ENCODE peak calls at places on chromosomes 5 and 9, in eight cellular contexts. R is LHCN-M2; Z is foreskin keratinocyte; J is AG20443; K is CD8-positive, alpha-beta T cell; G is dorsolateral prefrontal cortex; L is NCI-H2029; F is anterior cingulate cortex. B is an unnamed sample.
A peak's percentile ranks its signal among the peaks of the same experiment; 100 is the strongest.

GRCh38 chr5:173204185-173204979 is 30.6 kb downstream of the NKX2-5 start:
- DNase-seq in R (peak; percentile 26), Z (no peak), J (no peak), K (no peak), G (no peak), L (peak; percentile 8), F (no peak), B (peak; percentile 29)

GRCh38 chr5:174951151-174951780 is 226.9 kb downstream of the MSX2 start:
- DNase-seq in R (peak; percentile 64), Z (peak; percentile 32), J (peak; percentile 88), K (peak; percentile 41), G (peak; percentile 63), L (peak; percentile 74), F (peak; percentile 52), B (peak; percentile 75)

GRCh38 chr5:102974177-102974576 is 145.8 kb downstream of the GIN1 start:
- DNase-seq in R (no peak), Z (no peak), J (no peak), K (no peak), G (no peak), L (no peak), F (no peak), B (no peak)

GRCh38 chr5:3948838-3949237 is 353.2 kb downstream of the IRX1 start:
- DNase-seq in R (no peak), Z (no peak), J (no peak), K (no peak), G (no peak), L (no peak), F (no peak), B (no peak)

GRCh38 chr5:82942083-82942881 is 134.9 kb downstream of the TMEM167A start:
- DNase-seq in R (no peak), Z (no peak), J (no peak), K (no peak), G (no peak), L (no peak), F (no peak), B (no peak)

GRCh38 chr5:53323943-53324642 is 156.3 kb upstream of the FST start:
- DNase-seq in R (peak; percentile 70), Z (peak; percentile 100), J (no peak), K (no peak), G (no peak), L (no peak), F (no peak), B (no peak)

GRCh38 chr9:92481029-92481633 is 1.2 kb downstream of the ASPN start:
- DNase-seq in R (no peak), Z (no peak), J (no peak), K (no peak), G (peak; percentile 51), L (no peak), F (no peak), B (no peak)

GRCh38 chr5:4206127-4206526 is 610.5 kb downstream of the IRX1 start:
- DNase-seq in R (no peak), Z (no peak), J (no peak), K (no peak), G (no peak), L (no peak), F (no peak), B (no peak)

GRCh38 chr9:80692751-80693150 is 996.6 kb downstream of the TLE1 start:
- DNase-seq in R (no peak), Z (no peak), J (no peak), K (no peak), G (no peak), L (no peak), F (no peak), B (no peak)

GRCh38 chr9:38114905-38115304 is 45.9 kb upstream of the SHB start:
- DNase-seq in R (no peak), Z (no peak), J (no peak), K (no peak), G (no peak), L (no peak), F (no peak), B (no peak)

GRCh38 chr5:135582099-135582781 is 3.4 kb upstream of the CXCL14 start:
- DNase-seq in R (no peak), Z (no peak), J (no peak), K (no peak), G (no peak), L (no peak), F (no peak), B (no peak)

GRCh38 chr5:91140657-91141056 is 242.5 kb downstream of the ARRDC3 start:
- DNase-seq in R (no peak), Z (no peak), J (no peak), K (no peak), G (no peak), L (no peak), F (no peak), B (no peak)

GRCh38 chr9:131731237-131731995 is 8.5 kb downstream of the RAPGEF1 start:
- DNase-seq in R (peak; percentile 45), Z (no peak), J (no peak), K (no peak), G (no peak), L (peak; percentile 85), F (no peak), B (no peak)

GRCh38 chr5:139982157-139982974 is 60.7 kb downstream of the NRG2 start:
- DNase-seq in R (no peak), Z (peak; percentile 44), J (no peak), K (no peak), G (peak; percentile 66), L (no peak), F (peak; percentile 38), B (no peak)

GRCh38 chr5:5370375-5370774 is 52.1 kb upstream of the ICE1 start:
- DNase-seq in R (no peak), Z (no peak), J (no peak), K (no peak), G (no peak), L (no peak), F (no peak), B (no peak)

GRCh38 chr5:72109625-72110024 is 2.4 kb downstream of the MAP1B start:
- DNase-seq in R (no peak), Z (no peak), J (no peak), K (no peak), G (peak; percentile 66), L (no peak), F (peak; percentile 8), B (peak; percentile 54)

GRCh38 chr5:143636951-143637528 is 174.9 kb upstream of the HMHB1 start:
- DNase-seq in R (peak; percentile 38), Z (no peak), J (peak; percentile 29), K (no peak), G (no peak), L (no peak), F (no peak), B (peak; percentile 33)

GRCh38 chr5:81128416-81128815 is 104.7 kb upstream of the CKMT2 start:
- DNase-seq in R (no peak), Z (no peak), J (no peak), K (no peak), G (no peak), L (no peak), F (no peak), B (no peak)

GRCh38 chr5:78129632-78130031 is 164.9 kb downstream of the AP3B1 start:
- DNase-seq in R (no peak), Z (no peak), J (no peak), K (no peak), G (no peak), L (no peak), F (no peak), B (no peak)

GRCh38 chr5:3417376-3417943 is 178.2 kb upstream of the IRX1 start:
- DNase-seq in R (no peak), Z (no peak), J (no peak), K (no peak), G (no peak), L (no peak), F (no peak), B (no peak)

GRCh38 chr5:132479073-132479811 is 11.3 kb downstream of the IRF1 start:
- DNase-seq in R (no peak), Z (no peak), J (no peak), K (no peak), G (no peak), L (no peak), F (no peak), B (no peak)

GRCh38 chr5:177449140-177450061 is 2.8 kb downstream of the PRR7 start:
- DNase-seq in R (no peak), Z (no peak), J (no peak), K (no peak), G (no peak), L (no peak), F (no peak), B (no peak)

GRCh38 chr5:120605325-120606079 is 141.4 kb downstream of the PRR16 start:
- DNase-seq in R (peak; percentile 52), Z (no peak), J (no peak), K (no peak), G (no peak), L (no peak), F (no peak), B (no peak)

GRCh38 chr5:181281077-181281983 is 20.4 kb upstream of the TRIM52 start:
- DNase-seq in R (no peak), Z (no peak), J (no peak), K (no peak), G (no peak), L (no peak), F (no peak), B (no peak)

GRCh38 chr9:76773051-76773450 is 8.8 kb downstream of the PCA3 start:
- DNase-seq in R (peak; percentile 14), Z (no peak), J (no peak), K (no peak), G (no peak), L (no peak), F (no peak), B (no peak)

B was measured in GM03348.